ENCODE peak calls at places on chromosomes 12 and 14, in eight cellular contexts. U is AG09319, P is GM12865, W is mesothelial cell of epicardium, Q is spleen, O is AG04449, N is neural crest cell, M is brain microvascular endothelial cell. R is an unnamed sample.
A peak's percentile ranks its signal among the peaks of the same experiment; 100 is the strongest.

GRCh38 chr12:113135178-113136127 is at the start of gene RASAL1:
- DNase-seq in U (no peak), P (peak; percentile 43), W (peak; percentile 59), Q (peak; percentile 88), O (no peak), N (no peak), M (no peak), R (peak; percentile 85)

GRCh38 chr12:15633201-15633600 is 156.0 kb downstream of the EPS8 start:
- DNase-seq in U (no peak), P (no peak), W (no peak), Q (no peak), O (no peak), N (no peak), M (no peak), R (no peak)

GRCh38 chr12:92602476-92602875 is 100.3 kb upstream of the PLEKHG7 start:
- DNase-seq in U (no peak), P (no peak), W (no peak), Q (no peak), O (peak; percentile 82), N (no peak), M (peak; percentile 69), R (no peak)

GRCh38 chr12:89960607-89961394 is 252.2 kb upstream of the ATP2B1 start:
- DNase-seq in U (no peak), P (peak; percentile 50), W (no peak), Q (no peak), O (no peak), N (no peak), M (peak; percentile 31), R (no peak)

GRCh38 chr12:2154050-2154449 is 101.3 kb downstream of the CACNA1C start:
- DNase-seq in U (peak; percentile 22), P (no peak), W (no peak), Q (no peak), O (peak; percentile 19), N (no peak), M (peak; percentile 19), R (no peak)

GRCh38 chr12:7154042-7154441 is 23.9 kb downstream of the CLSTN3 start:
- DNase-seq in U (no peak), P (no peak), W (no peak), Q (no peak), O (no peak), N (no peak), M (no peak), R (no peak)

GRCh38 chr12:62659457-62660295 is 193.1 kb downstream of the MON2 start:
- DNase-seq in U (no peak), P (no peak), W (no peak), Q (no peak), O (no peak), N (no peak), M (no peak), R (no peak)

GRCh38 chr12:46770501-46771183 is 55.2 kb downstream of the SLC38A4 start:
- DNase-seq in U (no peak), P (no peak), W (no peak), Q (no peak), O (no peak), N (no peak), M (peak; percentile 53), R (no peak)

GRCh38 chr12:64618953-64619590 is 8.8 kb downstream of the RASSF3 start:
- DNase-seq in U (peak; percentile 78), P (peak; percentile 77), W (no peak), Q (no peak), O (no peak), N (no peak), M (peak; percentile 19), R (peak; percentile 54)

GRCh38 chr12:124238886-124239285 is 56.0 kb upstream of the RFLNA start:
- DNase-seq in U (no peak), P (no peak), W (no peak), Q (no peak), O (no peak), N (no peak), M (no peak), R (no peak)

GRCh38 chr12:24396266-24396665 is 446.8 kb upstream of the SOX5 start:
- DNase-seq in U (no peak), P (no peak), W (no peak), Q (no peak), O (no peak), N (no peak), M (no peak), R (no peak)

GRCh38 chr14:24088095-24088494 is 6.0 kb upstream of the PCK2 start:
- DNase-seq in U (no peak), P (no peak), W (no peak), Q (peak; percentile 48), O (no peak), N (no peak), M (no peak), R (no peak)

GRCh38 chr12:10126401-10126800 is 3.6 kb downstream of the CLEC7A start:
- DNase-seq in U (no peak), P (no peak), W (no peak), Q (no peak), O (no peak), N (no peak), M (no peak), R (no peak)

GRCh38 chr14:55212611-55213010 is 21.2 kb upstream of the DLGAP5 start:
- DNase-seq in U (no peak), P (no peak), W (no peak), Q (no peak), O (no peak), N (no peak), M (no peak), R (no peak)
- TF ChIP-seq CTCF in U (no peak), P (no peak), W (no peak), Q (no peak), O (no peak), N (no peak), M (no peak), R (no peak)

GRCh38 chr12:115756271-115756670 is 521.2 kb downstream of the MED13L start:
- DNase-seq in U (no peak), P (no peak), W (no peak), Q (no peak), O (no peak), N (no peak), M (no peak), R (no peak)

GRCh38 chr12:115756804-115757203 is 520.7 kb downstream of the MED13L start:
- DNase-seq in U (no peak), P (no peak), W (no peak), Q (no peak), O (no peak), N (no peak), M (no peak), R (no peak)

GRCh38 chr12:115755061-115755751 is 522.3 kb downstream of the MED13L start:
- DNase-seq in U (no peak), P (no peak), W (no peak), Q (no peak), O (no peak), N (no peak), M (no peak), R (no peak)

GRCh38 chr12:115752913-115753726 is 524.4 kb downstream of the MED13L start:
- DNase-seq in U (peak; percentile 80), P (peak; percentile 54), W (peak; percentile 50), Q (no peak), O (peak; percentile 17), N (peak; percentile 14), M (peak; percentile 63), R (peak; percentile 24)

GRCh38 chr12:115755752-115756140 is 521.7 kb downstream of the MED13L start:
- DNase-seq in U (no peak), P (no peak), W (no peak), Q (no peak), O (no peak), N (no peak), M (no peak), R (no peak)
- TF ChIP-seq CTCF in U (no peak), P (no peak), W (no peak), Q (no peak), O (no peak), N (no peak), M (no peak), R (no peak)

DNA sequence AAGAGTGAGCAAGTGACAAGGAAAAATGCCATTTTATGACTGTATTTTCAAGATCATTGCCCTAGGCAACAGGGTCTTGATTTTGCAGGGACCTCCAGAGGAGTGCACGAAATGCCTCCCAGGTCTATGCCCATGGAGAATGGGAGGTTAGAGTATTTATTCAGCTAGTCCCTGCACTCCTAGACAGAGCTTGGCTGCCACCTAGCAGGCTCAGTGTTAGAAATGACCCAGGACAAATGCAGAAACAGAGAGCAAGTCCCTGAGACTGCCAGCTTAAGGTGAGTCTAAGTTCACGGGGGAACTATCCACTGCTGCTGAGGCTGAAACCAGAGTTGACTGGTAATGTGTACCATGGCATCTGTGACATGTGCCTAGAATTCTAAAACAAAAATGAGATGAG is 506.4 kb downstream of the MED13L start:
- DNase-seq in U (no peak), P (no peak), W (no peak), Q (no peak), O (no peak), N (no peak), M (no peak), R (no peak)
- TF ChIP-seq CTCF in U (peak; percentile 31), P (no peak), W (peak; percentile 18), Q (no peak), O (no peak), N (peak; percentile 49), M (peak; percentile 2), R (no peak)

GRCh38 chr12:50619610-50619958 is 114.8 kb downstream of the DIP2B start:
- DNase-seq in U (no peak), P (no peak), W (no peak), Q (no peak), O (no peak), N (no peak), M (no peak), R (no peak)

GRCh38 chr12:50620975-50621360 is 116.2 kb downstream of the DIP2B start:
- DNase-seq in U (no peak), P (no peak), W (no peak), Q (no peak), O (no peak), N (no peak), M (no peak), R (no peak)

GRCh38 chr12:50618864-50619609 is 114.3 kb downstream of the DIP2B start:
- DNase-seq in U (no peak), P (no peak), W (no peak), Q (no peak), O (no peak), N (no peak), M (peak; percentile 13), R (no peak)

GRCh38 chr12:50621435-50622304 is 116.9 kb downstream of the DIP2B start:
- DNase-seq in U (no peak), P (no peak), W (no peak), Q (no peak), O (no peak), N (no peak), M (no peak), R (no peak)

DNA sequence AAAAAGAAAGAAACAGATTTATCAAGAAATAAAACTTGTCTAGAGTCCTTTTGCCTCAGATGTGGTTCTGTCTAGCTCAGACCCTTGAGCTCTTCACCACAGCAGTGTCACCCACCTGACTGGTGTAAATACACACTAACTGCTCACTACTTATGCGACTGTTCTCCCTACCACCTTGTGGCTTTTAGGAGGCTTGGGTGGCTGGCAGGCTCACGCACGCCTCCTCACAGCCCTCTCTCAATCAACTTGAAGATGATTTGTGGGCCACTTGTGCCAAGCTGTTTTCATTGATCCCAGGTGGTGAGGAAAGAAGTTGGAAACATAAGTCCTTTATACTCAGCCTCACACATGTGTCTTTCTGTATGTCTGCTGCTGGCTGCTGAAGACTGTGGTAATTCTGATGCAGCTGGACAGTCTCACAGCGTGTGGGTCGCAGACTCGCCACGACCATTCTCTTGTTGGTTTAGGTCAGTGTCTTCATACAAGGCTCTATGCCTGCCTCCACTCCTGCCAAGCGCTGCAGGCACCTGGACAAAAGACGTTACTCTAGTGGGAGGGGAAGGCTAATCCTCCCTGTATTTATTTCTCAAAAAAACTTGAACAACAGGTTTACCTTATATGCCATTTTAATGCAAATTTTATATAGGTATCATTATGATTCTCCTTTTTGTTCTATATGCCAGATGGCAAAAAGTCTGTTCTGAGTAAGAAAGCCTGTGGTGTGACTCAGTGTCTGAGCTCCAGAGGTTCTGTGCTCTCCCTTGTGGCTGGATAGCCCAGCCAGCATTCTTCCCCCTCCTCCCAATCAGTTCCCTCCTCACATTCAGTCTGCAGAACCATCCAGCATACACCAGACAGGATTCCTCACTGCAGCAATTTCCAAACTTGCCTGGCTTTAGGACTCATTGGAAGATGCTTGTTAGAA is 115.5 kb downstream of the DIP2B start:
- DNase-seq in U (peak; percentile 49), P (no peak), W (no peak), Q (no peak), O (peak; percentile 78), N (no peak), M (peak; percentile 94), R (no peak)
- TF ChIP-seq CTCF in U (peak; percentile 23), P (no peak), W (no peak), Q (no peak), O (peak; percentile 18), N (no peak), M (peak; percentile 16), R (no peak)

R was measured in GM20000.